ENCODE peak calls at places on chromosomes 12 and 14, in five cellular contexts. R, U, J, C and N are unnamed samples.

GRCh38 chr14:52220924-52221802 is 46.3 kb upstream of the PTGDR start:
- DNase-seq in C (no peak), U (no peak), R (no peak), J (no peak), N (no peak)

GRCh38 chr14:55133416-55133815 is 4.4 kb downstream of the LGALS3 start:
- DNase-seq in U (peak), J (no peak), R (no peak), C (no peak), N (no peak)

GRCh38 chr14:31090872-31091764 is 64.9 kb upstream of the STRN3 start:
- DNase-seq in J (no peak), U (no peak), R (no peak), C (no peak), N (no peak)

GRCh38 chr14:100575266-100575995 is 11.8 kb downstream of the BEGAIN start:
- DNase-seq in R (no peak), U (no peak), C (no peak), J (no peak), N (no peak)

GRCh38 chr14:54335569-54336155 is 61.1 kb upstream of the CDKN3 start:
- DNase-seq in U (no peak), J (no peak), R (no peak), C (no peak), N (no peak)

GRCh38 chr14:99513183-99513694 is 32.0 kb downstream of the CCNK start:
- DNase-seq in U (no peak), C (no peak), J (no peak), R (no peak), N (no peak)

GRCh38 chr14:23242076-23242475 is 4.3 kb downstream of the RNF212B start:
- DNase-seq in J (no peak), U (no peak), R (no peak), C (no peak), N (no peak)

GRCh38 chr12:75478395-75478794 is 2.2 kb upstream of the GLIPR1 start:
- DNase-seq in R (no peak), J (peak), C (no peak), U (no peak), N (peak)

GRCh38 chr12:85865905-85866304 is 8.2 kb upstream of the NTS start:
- DNase-seq in U (no peak), C (no peak), R (no peak), J (no peak), N (no peak)

GRCh38 chr12:112342587-112342986 is 39.6 kb downstream of the HECTD4 start:
- DNase-seq in C (no peak), U (no peak), J (no peak), R (no peak), N (no peak)